ENCODE peak calls at places on chromosomes 16 and 17, in four cellular contexts. U is heart right ventricle, K is GM23338, Z is thoracic aorta. E is an unnamed sample.

GRCh38 chr16:49366669-49367068 is 6.9 kb upstream of the C16orf78 start:
- DNase-seq in U (no peak), K (no peak), Z (no peak), E (no peak)

GRCh38 chr17:64393000-64393402 is 2.3 kb upstream of the PECAM1 start:
- DNase-seq in U (no peak), K (no peak), Z (no peak), E (no peak)

GRCh38 chr16:57178296-57178695 is 7.5 kb downstream of the PSME3IP1 start:
- DNase-seq in U (no peak), K (no peak), Z (no peak), E (no peak)

GRCh38 chr17:45171338-45172231 is 9.9 kb downstream of the HEXIM2 start:
- DNase-seq in U (no peak), K (peak; percentile 74), Z (no peak), E (peak; percentile 43)

GRCh38 chr17:47159315-47159714 is 29.8 kb downstream of the CDC27 start:
- DNase-seq in U (no peak), K (no peak), Z (no peak), E (no peak)

GRCh38 chr17:78965369-78965982 is 14.2 kb downstream of the LGALS3BP start:
- DNase-seq in U (no peak), K (no peak), Z (no peak), E (no peak)

GRCh38 chr17:61635913-61636432 is 45.0 kb upstream of the NACA2 start:
- DNase-seq in U (no peak), K (peak; percentile 76), Z (no peak), E (peak; percentile 66)

GRCh38 chr17:82217120-82217529 is 4.5 kb upstream of the CCDC57 start:
- DNase-seq in U (no peak), K (no peak), Z (no peak), E (no peak)

GRCh38 chr16:80583466-80583865 is 42.7 kb downstream of the DYNLRB2 start:
- DNase-seq in U (no peak), K (no peak), Z (no peak), E (no peak)

GRCh38 chr16:57801856-57802634 is at the start of gene KIFC3:
- DNase-seq in U (peak; percentile 90), K (peak; percentile 64), Z (peak; percentile 65), E (peak; percentile 32)

GRCh38 chr17:60327122-60327869 is 64.6 kb downstream of the USP32 start:
- DNase-seq in U (no peak), K (peak; percentile 66), Z (no peak), E (no peak)

GRCh38 chr17:63120406-63120805 is 154.4 kb downstream of the TANC2 start:
- DNase-seq in U (no peak), K (no peak), Z (no peak), E (no peak)

GRCh38 chr17:58336456-58337094 is 8.0 kb upstream of the TSPOAP1 start:
- DNase-seq in U (no peak), K (no peak), Z (no peak), E (peak; percentile 80)

GRCh38 chr17:3029213-3029913 is 34.0 kb downstream of the OR1D5 start:
- DNase-seq in U (peak; percentile 64), K (no peak), Z (no peak), E (no peak)

GRCh38 chr16:75306102-75306762 is 54.8 kb upstream of the BCAR1 start:
- DNase-seq in U (no peak), K (no peak), Z (no peak), E (no peak)

GRCh38 chr16:13376174-13376573 is 474.8 kb downstream of the SHISA9 start:
- DNase-seq in U (no peak), K (no peak), Z (no peak), E (no peak)

GRCh38 chr16:1930338-1930720 is 12.1 kb upstream of the HS3ST6 start:
- DNase-seq in U (no peak), K (no peak), Z (no peak), E (no peak)

GRCh38 chr17:35918665-35919064 is 11.9 kb downstream of the RDM1 start:
- DNase-seq in U (no peak), K (no peak), Z (no peak), E (no peak)

GRCh38 chr17:44587339-44587738 is 30.1 kb downstream of the FZD2 start:
- DNase-seq in U (peak; percentile 33), K (no peak), Z (peak; percentile 58), E (no peak)

GRCh38 chr17:20010886-20011402 is 1.8 kb downstream of the SPECC1 start:
- DNase-seq in U (no peak), K (no peak), Z (no peak), E (no peak)
- H3K27ac ChIP-seq in U (peak overlapping the region; percentile 87), K (no peak overlapping the region), Z (peak overlapping the region; percentile 71), E (no peak overlapping the region)

GRCh38 chr17:17809527-17810373 is 27.0 kb downstream of the SREBF1 start:
- DNase-seq in U (peak; percentile 61), K (peak; percentile 91), Z (no peak), E (no peak)

GRCh38 chr17:17812211-17813054 is 24.4 kb downstream of the SREBF1 start:
- DNase-seq in U (peak; percentile 82), K (peak; percentile 88), Z (no peak), E (peak; percentile 50)

GRCh38 chr17:17808706-17809432 is 27.9 kb downstream of the SREBF1 start:
- DNase-seq in U (no peak), K (no peak), Z (no peak), E (no peak)

GRCh38 chr17:17811381-17812210 is 25.2 kb downstream of the SREBF1 start:
- DNase-seq in U (no peak), K (no peak), Z (no peak), E (no peak)

GRCh38 chr17:17810374-17811248 is 26.2 kb downstream of the SREBF1 start:
- DNase-seq in U (peak; percentile 45), K (peak; percentile 75), Z (no peak), E (no peak)
- H3K27ac ChIP-seq in U (peak overlapping the region; percentile 65), K (no peak overlapping the region), Z (peak overlapping the region; percentile 40), E (no peak overlapping the region)

GRCh38 chr17:15883617-15884111 is 61.3 kb upstream of the ADORA2B start:
- DNase-seq in U (no peak), K (no peak), Z (no peak), E (no peak)
- H3K27ac ChIP-seq in U (peak overlapping the region; percentile 63), K (no peak overlapping the region), Z (no peak overlapping the region), E (no peak overlapping the region)

DNA sequence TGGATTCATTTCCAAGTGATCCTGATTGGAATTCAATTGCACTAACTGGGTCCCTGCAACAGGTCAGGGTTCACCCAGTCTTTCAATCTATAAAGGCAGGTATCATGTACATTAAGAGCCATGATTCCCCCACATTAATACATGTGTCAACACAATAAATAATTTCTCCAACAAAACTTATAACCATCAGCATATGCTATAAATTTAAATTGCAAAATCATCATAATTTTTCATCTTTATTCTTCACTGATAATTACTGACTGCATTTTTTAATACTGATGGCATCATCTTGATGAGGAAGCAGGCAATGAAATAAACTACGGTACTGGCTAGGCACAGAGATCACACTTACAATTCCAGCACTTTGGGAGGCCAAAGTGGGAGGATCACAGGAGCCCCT is 59.4 kb downstream of the ZFHX3 start:
- DNase-seq in U (no peak), K (no peak), Z (no peak), E (no peak)
- H3K27ac ChIP-seq in U (no peak overlapping the region), K (no peak overlapping the region), Z (peak overlapping the region; percentile 83), E (no peak overlapping the region)

DNA sequence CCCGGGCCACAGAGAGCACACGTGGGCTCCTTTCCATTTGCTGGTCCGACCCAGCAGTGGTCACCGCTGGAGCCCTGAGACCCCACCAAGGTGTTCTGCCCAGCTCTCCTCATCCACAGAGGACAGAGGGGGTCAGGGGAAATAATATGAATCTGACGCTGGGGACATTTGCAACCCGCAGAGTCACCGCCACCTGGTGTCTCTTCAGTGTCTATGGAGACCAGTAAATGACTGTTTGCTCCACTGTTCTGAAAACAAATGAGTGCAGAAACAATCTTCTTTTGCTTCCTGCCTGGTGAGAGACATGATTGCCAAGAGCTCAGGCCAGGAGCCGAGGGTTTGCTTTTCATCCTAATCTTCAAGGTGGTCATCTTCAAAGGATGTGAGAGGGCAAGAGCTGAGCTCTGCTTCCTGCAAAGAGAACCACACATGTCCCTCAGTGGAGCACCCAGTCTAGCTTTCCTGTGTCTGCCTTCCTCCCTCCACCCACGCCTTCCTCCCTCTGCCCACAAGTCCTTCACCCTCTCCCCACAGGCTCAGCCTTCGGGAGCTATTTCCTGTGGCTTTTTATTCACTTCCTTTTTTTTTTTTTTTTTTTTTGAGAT is 14.7 kb upstream of the KLHDC4 start:
- DNase-seq in U (no peak), K (no peak), Z (no peak), E (peak; percentile 92)
- H3K27ac ChIP-seq in U (no peak overlapping the region), K (no peak overlapping the region), Z (no peak overlapping the region), E (peak overlapping the region; percentile 96)

GRCh38 chr17:54882371-54882770 is 18.3 kb upstream of the TOM1L1 start:
- DNase-seq in U (no peak), K (no peak), Z (no peak), E (no peak)
- H3K27ac ChIP-seq in U (no peak overlapping the region), K (no peak overlapping the region), Z (no peak overlapping the region), E (no peak overlapping the region)

DNA sequence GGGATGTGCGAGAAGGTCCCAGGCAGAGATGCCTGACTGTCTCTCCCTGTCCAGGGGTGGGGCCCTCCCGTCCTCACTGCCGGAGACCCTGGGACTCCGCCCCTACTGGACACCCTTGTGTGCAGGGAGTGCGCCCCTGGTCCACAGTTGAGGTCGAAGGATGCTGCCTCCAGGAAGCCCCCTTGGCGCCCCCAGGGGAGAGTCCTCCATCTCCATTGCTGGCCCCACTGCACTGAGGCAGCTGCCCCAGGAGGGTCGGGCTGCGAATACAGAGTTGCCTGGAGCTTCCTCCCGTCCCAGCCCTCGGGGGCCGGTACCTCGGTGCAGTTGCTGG is 26.6 kb downstream of the CTU2 start:
- DNase-seq in U (no peak), K (no peak), Z (no peak), E (no peak)
- H3K27ac ChIP-seq in U (no peak overlapping the region), K (no peak overlapping the region), Z (no peak overlapping the region), E (no peak overlapping the region)

DNA sequence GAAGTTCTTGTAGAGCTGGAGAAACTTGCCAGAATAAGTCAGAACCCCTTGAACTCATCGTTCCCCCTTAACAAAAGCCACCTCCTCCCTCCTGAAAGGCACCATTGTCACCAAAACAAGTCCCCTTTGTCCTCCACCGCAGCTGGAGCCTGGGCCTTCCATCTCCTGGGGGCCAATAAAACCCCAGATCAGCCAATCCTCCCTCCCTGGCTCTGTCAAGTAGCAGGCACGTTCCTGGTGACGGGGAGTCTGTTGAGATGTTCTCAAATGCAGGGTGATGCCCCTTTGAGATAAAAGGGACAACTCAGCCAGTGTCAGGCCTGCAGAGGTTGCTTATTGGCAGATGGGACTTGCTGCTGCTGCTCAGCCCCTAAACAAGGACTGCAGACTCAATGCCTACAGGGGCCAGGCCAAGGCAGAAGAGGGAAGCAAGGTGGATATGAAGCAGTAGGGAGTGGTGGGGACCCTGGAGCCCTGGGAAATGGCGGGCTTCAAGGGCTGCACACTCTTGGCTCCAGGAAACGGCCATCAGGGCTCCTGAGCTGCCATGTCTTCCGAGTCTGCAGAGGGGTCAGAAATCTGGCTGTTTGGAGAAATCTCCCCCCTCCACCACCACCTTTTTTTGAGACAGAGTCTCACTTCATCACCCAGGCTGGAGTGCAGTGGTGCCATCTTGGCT is 169.0 kb downstream of the KATNIP start:
- DNase-seq in U (no peak), K (no peak), Z (no peak), E (no peak)
- H3K27ac ChIP-seq in U (no peak overlapping the region), K (no peak overlapping the region), Z (no peak overlapping the region), E (no peak overlapping the region)